ENCODE peak calls at places on chromosomes 11 and 22, in ten cellular contexts. E, D, A, K, U, J, X, R, N and Q are unnamed samples.

GRCh38 chr22:28780296-28780695 is 7.8 kb downstream of the CCDC117 start:
- DNase-seq in E (no peak), D (no peak), A (no peak), K (no peak), U (no peak), J (no peak), X (no peak), R (no peak), N (no peak), Q (no peak)

GRCh38 chr11:101862410-101863233 is 52.2 kb upstream of the CEP126 start:
- DNase-seq in E (peak; percentile 59), D (peak; percentile 20), A (no peak), K (no peak), U (no peak), J (no peak), X (peak; percentile 44), R (no peak), N (peak; percentile 12), Q (peak; percentile 33)

GRCh38 chr11:13487661-13488030 is 8.2 kb downstream of the PTH start:
- DNase-seq in E (no peak), D (no peak), A (no peak), K (no peak), U (no peak), J (no peak), X (peak; percentile 49), R (peak; percentile 42), N (no peak), Q (no peak)

GRCh38 chr11:64784813-64785581 is 6.7 kb upstream of the SF1 start:
- DNase-seq in E (no peak), D (no peak), A (no peak), K (no peak), U (no peak), J (no peak), X (no peak), R (no peak), N (no peak), Q (no peak)

GRCh38 chr11:102323542-102324261 is 6.4 kb downstream of the BIRC3 start:
- DNase-seq in E (no peak), D (no peak), A (no peak), K (peak; percentile 32), U (no peak), J (no peak), X (no peak), R (no peak), N (no peak), Q (no peak)

GRCh38 chr11:84260862-84261261 is 974.7 kb upstream of the CCDC90B start:
- DNase-seq in E (no peak), D (no peak), A (no peak), K (no peak), U (no peak), J (no peak), X (no peak), R (no peak), N (no peak), Q (no peak)

GRCh38 chr22:22684605-22685561 is 40.5 kb downstream of the GGTLC2 start:
- DNase-seq in E (no peak), D (no peak), A (no peak), K (peak; percentile 57), U (no peak), J (peak; percentile 37), X (no peak), R (peak; percentile 20), N (no peak), Q (peak; percentile 57)

GRCh38 chr22:36258750-36259619 is 6.1 kb downstream of the APOL1 start:
- DNase-seq in E (peak; percentile 58), D (no peak), A (no peak), K (no peak), U (no peak), J (no peak), X (no peak), R (peak; percentile 45), N (peak; percentile 62), Q (peak; percentile 69)

GRCh38 chr11:69089258-69089657 is 40.5 kb downstream of the TPCN2 start:
- DNase-seq in E (no peak), D (peak; percentile 86), A (no peak), K (no peak), U (no peak), J (no peak), X (no peak), R (no peak), N (no peak), Q (no peak)

GRCh38 chr11:43575931-43576833 is 104.4 kb upstream of the HSD17B12 start:
- DNase-seq in E (peak; percentile 64), D (no peak), A (no peak), K (no peak), U (no peak), J (no peak), X (no peak), R (no peak), N (no peak), Q (no peak)

GRCh38 chr11:117839234-117839882 is 14.8 kb upstream of the FXYD2 start:
- DNase-seq in E (no peak), D (no peak), A (peak; percentile 21), K (no peak), U (no peak), J (no peak), X (no peak), R (no peak), N (no peak), Q (no peak)

GRCh38 chr22:24153353-24153752 is 27.9 kb upstream of the SUSD2 start:
- DNase-seq in E (no peak), D (no peak), A (no peak), K (no peak), U (no peak), J (no peak), X (no peak), R (no peak), N (no peak), Q (no peak)

GRCh38 chr11:44633641-44634040 is 68.2 kb downstream of the CD82 start:
- DNase-seq in E (peak; percentile 49), D (peak; percentile 19), A (peak; percentile 19), K (no peak), U (no peak), J (no peak), X (no peak), R (no peak), N (no peak), Q (no peak)
- TF ChIP-seq CTCF in E (peak; percentile 50), D (peak; percentile 10), A (no peak), K (peak; percentile 38), U (no peak), J (peak; percentile 26), X (peak; percentile 30), R (peak; percentile 39), N (no peak), Q (no peak)

DNA sequence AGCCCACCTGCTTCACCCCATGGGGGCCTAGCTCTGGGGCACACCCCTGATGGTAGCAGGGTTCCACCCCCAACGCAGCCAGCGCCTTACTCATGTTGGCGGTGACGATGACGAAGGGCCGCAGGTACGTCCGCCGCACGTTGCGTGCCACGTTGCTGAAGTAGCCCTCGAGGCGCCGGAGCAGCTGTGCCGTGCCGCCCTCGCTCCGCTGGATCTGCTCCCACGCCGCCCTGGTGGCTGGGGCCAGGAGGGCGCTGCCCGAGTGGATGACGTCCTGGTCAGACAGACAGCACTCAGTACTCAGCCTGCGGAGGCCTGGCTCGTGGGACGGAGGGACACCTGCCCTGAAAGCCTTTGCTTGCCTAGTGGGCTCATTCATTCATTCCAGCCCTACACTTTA is 50.8 kb downstream of the TRMU start:
- DNase-seq in E (no peak), D (no peak), A (no peak), K (no peak), U (no peak), J (no peak), X (no peak), R (no peak), N (no peak), Q (no peak)
- TF ChIP-seq CTCF in E (no peak), D (no peak), A (peak; percentile 31), K (peak; percentile 2), U (no peak), J (peak; percentile 16), X (no peak), R (no peak), N (no peak), Q (peak; percentile 28)

GRCh38 chr11:133833101-133833898 is 12.0 kb downstream of the SPATA19 start:
- DNase-seq in E (no peak), D (no peak), A (no peak), K (no peak), U (no peak), J (no peak), X (no peak), R (no peak), N (no peak), Q (no peak)

GRCh38 chr11:133833899-133834296 is 11.4 kb downstream of the SPATA19 start:
- DNase-seq in E (no peak), D (no peak), A (no peak), K (no peak), U (no peak), J (no peak), X (no peak), R (no peak), N (no peak), Q (no peak)

GRCh38 chr11:133834399-133835257 is 10.7 kb downstream of the SPATA19 start:
- DNase-seq in E (no peak), D (no peak), A (no peak), K (no peak), U (no peak), J (no peak), X (no peak), R (no peak), N (no peak), Q (no peak)

GRCh38 chr11:133836076-133836548 is 9.2 kb downstream of the SPATA19 start:
- DNase-seq in E (no peak), D (no peak), A (no peak), K (no peak), U (no peak), J (no peak), X (no peak), R (no peak), N (no peak), Q (no peak)

DNA sequence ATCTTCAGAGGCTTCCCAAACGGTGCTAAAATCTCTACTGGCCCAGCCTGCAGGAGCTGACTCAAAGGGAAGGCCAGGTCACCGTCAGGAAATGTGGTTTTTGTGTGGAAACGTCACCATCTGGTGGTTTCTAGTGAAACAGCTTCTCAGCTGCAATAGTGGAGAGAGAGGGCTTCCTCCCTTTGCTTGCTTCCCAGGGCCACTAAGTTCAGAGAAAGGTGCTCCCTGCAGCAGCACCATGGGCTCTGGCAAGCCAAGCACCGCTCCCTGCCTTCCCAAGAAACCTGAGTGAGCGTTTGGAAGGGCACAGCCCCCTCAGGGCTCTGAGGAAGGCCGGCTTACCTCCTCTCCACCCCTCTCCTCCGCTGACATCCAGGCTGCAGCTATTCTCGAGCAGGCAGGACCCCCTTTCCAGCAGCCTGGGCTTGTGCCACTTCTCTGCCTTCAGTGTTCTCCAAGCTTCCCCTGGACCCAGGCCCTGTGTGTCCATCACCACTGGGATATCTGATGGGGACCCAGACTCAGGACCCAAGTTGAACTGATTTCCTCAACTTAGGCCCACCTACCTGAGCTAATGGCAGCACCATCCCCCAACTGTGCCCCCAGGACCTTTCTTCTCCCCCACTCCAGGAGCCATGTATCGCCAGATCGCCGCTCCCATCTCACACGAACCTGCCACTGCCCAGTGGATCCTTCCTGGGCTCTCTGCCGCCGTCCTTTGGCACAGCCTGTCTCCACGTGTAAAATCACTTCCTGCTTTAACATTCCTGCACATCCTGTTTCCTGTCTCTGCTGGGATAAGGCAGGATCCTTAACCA is 9.8 kb downstream of the SPATA19 start:
- DNase-seq in E (peak; percentile 53), D (peak; percentile 49), A (peak; percentile 67), K (no peak), U (peak; percentile 35), J (peak; percentile 43), X (peak; percentile 43), R (peak; percentile 79), N (no peak), Q (peak; percentile 60)
- TF ChIP-seq CTCF in E (peak; percentile 48), D (peak; percentile 75), A (peak; percentile 55), K (peak; percentile 19), U (peak; percentile 61), J (peak; percentile 78), X (peak; percentile 64), R (peak; percentile 72), N (no peak), Q (peak; percentile 37)

GRCh38 chr11:119516060-119516459 is 93.1 kb upstream of the THY1 start:
- DNase-seq in E (no peak), D (no peak), A (no peak), K (no peak), U (no peak), J (no peak), X (no peak), R (no peak), N (no peak), Q (no peak)
- TF ChIP-seq CTCF in E (no peak), D (no peak), A (no peak), K (no peak), U (no peak), J (no peak), X (no peak), R (no peak), N (no peak), Q (no peak)